ENCODE peak calls at places on chromosomes 12 and 14, in ten cellular contexts. W is A549, P is left lung, A is endothelial cell, O is T-helper 9 cell, S is KG1, R is GM04504, E is NCI-H1694, Z is NCI-H1417, K is NCI-H2081. I is an unnamed sample.

GRCh38 chr12:89067436-89067835 is 284.9 kb downstream of the DUSP6 start:
- DNase-seq in S (no peak), A (no peak), K (no peak), Z (no peak), O (no peak), R (peak), E (no peak), P (no peak), W (no peak), I (peak)

GRCh38 chr14:74793506-74794155 is 30.5 kb downstream of the YLPM1 start:
- DNase-seq in R (no peak), W (peak), Z (no peak), S (no peak), E (no peak), O (no peak), A (peak), K (no peak), P (no peak), I (no peak)

GRCh38 chr12:124498870-124499753 is 68.3 kb downstream of the NCOR2 start:
- DNase-seq in O (no peak), Z (no peak), P (no peak), R (no peak), E (no peak), K (no peak), S (no peak), A (no peak), W (no peak), I (no peak)

GRCh38 chr12:45268672-45269406 is 52.9 kb downstream of the ANO6 start:
- DNase-seq in Z (peak), E (no peak), P (no peak), K (peak), A (peak), W (peak), S (peak), R (peak), O (no peak), I (peak)

GRCh38 chr14:58151264-58151700 is 731 bp downstream of the ARMH4 start:
- DNase-seq in W (no peak), Z (no peak), S (no peak), O (no peak), K (no peak), E (no peak), P (no peak), A (peak), R (no peak), I (no peak)

GRCh38 chr12:90999518-90999917 is 5.3 kb downstream of the EPYC start:
- DNase-seq in O (no peak), R (no peak), K (no peak), S (no peak), W (no peak), E (no peak), P (no peak), A (no peak), Z (no peak), I (no peak)

GRCh38 chr12:52477651-52478050 is 4.0 kb upstream of the KRT6C start:
- DNase-seq in R (no peak), S (no peak), W (no peak), A (no peak), P (no peak), E (no peak), O (no peak), K (no peak), Z (no peak), I (no peak)

GRCh38 chr14:90536511-90537191 is 139.8 kb downstream of the CALM1 start:
- DNase-seq in E (no peak), K (no peak), A (no peak), S (no peak), W (no peak), O (no peak), Z (no peak), P (no peak), R (no peak), I (no peak)

GRCh38 chr12:121287267-121287954 is 9.1 kb downstream of the CAMKK2 start:
- DNase-seq in R (peak), Z (no peak), E (no peak), A (no peak), K (no peak), S (no peak), W (no peak), O (no peak), P (no peak), I (peak)

GRCh38 chr12:54054442-54055332 is 1.1 kb downstream of the HOXC4 start:
- DNase-seq in Z (peak), O (no peak), K (no peak), E (no peak), R (no peak), P (peak), W (no peak), S (no peak), A (no peak), I (no peak)

GRCh38 chr14:104426771-104427125 is 152.8 kb upstream of the C14orf180 start:
- DNase-seq in O (no peak), P (no peak), Z (peak), R (no peak), A (no peak), W (no peak), K (no peak), E (no peak), S (no peak), I (no peak)

GRCh38 chr12:122106891-122107660 is 28.5 kb downstream of the MLXIP start:
- DNase-seq in O (no peak), Z (peak), K (peak), W (no peak), A (no peak), R (peak), S (no peak), E (no peak), P (peak), I (no peak)

GRCh38 chr14:101876539-101876938 is 87.8 kb upstream of the DYNC1H1 start:
- DNase-seq in E (no peak), A (no peak), P (no peak), W (no peak), S (peak), K (no peak), Z (peak), R (peak), O (peak), I (peak)

GRCh38 chr12:94429191-94429590 is 30.5 kb downstream of the CEP83 start:
- DNase-seq in K (no peak), A (no peak), R (no peak), S (no peak), W (no peak), Z (no peak), E (no peak), O (no peak), P (no peak), I (no peak)

GRCh38 chr14:58107947-58108552 is 44.0 kb downstream of the ARMH4 start:
- DNase-seq in Z (peak), S (no peak), O (peak), E (peak), R (peak), W (peak), A (peak), P (no peak), K (peak), I (peak)

GRCh38 chr12:50595667-50596066 is 90.9 kb downstream of the DIP2B start:
- DNase-seq in O (no peak), S (no peak), K (no peak), A (no peak), P (no peak), W (no peak), Z (no peak), E (no peak), R (no peak), I (no peak)

GRCh38 chr12:122004633-122005071 is 17.0 kb upstream of the BCL7A start:
- DNase-seq in Z (no peak), W (no peak), P (no peak), A (no peak), O (no peak), E (no peak), R (no peak), K (no peak), S (no peak), I (no peak)

GRCh38 chr14:105487449-105487985 is 831 bp downstream of the CRIP1 start:
- DNase-seq in E (no peak), O (peak), A (no peak), S (no peak), P (peak), R (no peak), W (no peak), Z (no peak), K (no peak), I (peak)

GRCh38 chr12:120085920-120086319 is 30.6 kb downstream of the RAB35 start:
- DNase-seq in E (no peak), P (no peak), W (no peak), Z (peak), K (no peak), S (peak), O (no peak), R (no peak), A (no peak), I (no peak)

GRCh38 chr14:70188608-70189540 is at the start of gene SLC8A3:
- DNase-seq in Z (peak), R (peak), W (peak), O (no peak), K (peak), S (peak), P (peak), E (peak), A (peak), I (peak)

GRCh38 chr12:129106772-129107171 is 253.5 kb downstream of the GLT1D1 start:
- DNase-seq in W (no peak), R (no peak), P (no peak), K (no peak), O (no peak), Z (no peak), E (no peak), S (no peak), A (no peak), I (no peak)

GRCh38 chr14:40445020-40445419 is 1012.8 kb upstream of the FBXO33 start:
- DNase-seq in O (no peak), W (no peak), S (no peak), P (no peak), A (no peak), E (no peak), Z (no peak), R (no peak), K (no peak), I (no peak)

GRCh38 chr12:106101798-106102197 is 37.0 kb downstream of the NUAK1 start:
- DNase-seq in W (no peak), E (no peak), P (no peak), K (no peak), R (no peak), O (no peak), S (no peak), Z (no peak), A (no peak), I (no peak)

GRCh38 chr12:2795291-2796186 is 769 bp downstream of the FKBP4 start:
- DNase-seq in Z (peak), E (peak), W (peak), O (peak), A (peak), S (peak), R (peak), P (peak), K (peak), I (peak)

GRCh38 chr14:59161571-59162175 is 26.8 kb upstream of the DAAM1 start:
- DNase-seq in S (no peak), R (peak), P (no peak), W (peak), Z (peak), O (no peak), E (no peak), K (no peak), A (no peak), I (no peak)

GRCh38 chr14:51473808-51474207 is 177.9 kb upstream of the FRMD6 start:
- DNase-seq in K (no peak), O (no peak), Z (no peak), E (no peak), A (no peak), S (no peak), P (no peak), W (no peak), R (no peak), I (no peak)

GRCh38 chr14:24483604-24484252 is 24.3 kb downstream of the CMA1 start:
- DNase-seq in K (no peak), R (peak), E (no peak), W (no peak), Z (no peak), A (no peak), P (no peak), S (peak), O (no peak), I (peak)

GRCh38 chr14:91230363-91231035 is 14.0 kb downstream of the GPR68 start:
- DNase-seq in P (no peak), Z (no peak), E (no peak), A (no peak), R (no peak), W (no peak), S (no peak), O (no peak), K (no peak), I (no peak)

I was measured in trophoblast cell.